ENCODE peak calls at places on chromosomes 1 and 21, in seven cellular contexts. Y is germinal center; K is NCI-H2171; G is endothelial cell; H is Right ventricle myocardium superior; X is NCI-H2081; I is stimulated activated CD8-positive, alpha-beta memory T cell treated with anti-CD3 and anti-CD28 coated beads, Interleukin-7, amount 100 ng/mL, for 1 hour. S is an unnamed sample.

GRCh38 chr21:44051462-44051941 is 39.4 kb downstream of the TRAPPC10 start:
- DNase-seq in Y (no peak), K (no peak), G (no peak), H (peak; percentile 71), X (peak; percentile 7), I (no peak), S (peak; percentile 75)

GRCh38 chr1:203338335-203339036 is 12.4 kb downstream of the FMOD start:
- DNase-seq in Y (peak; percentile 83), K (peak; percentile 53), G (peak; percentile 52), H (no peak), X (peak; percentile 63), I (no peak), S (peak; percentile 73)

GRCh38 chr21:45075606-45076244 is 1.3 kb downstream of the ADARB1 start:
- DNase-seq in Y (no peak), K (no peak), G (no peak), H (no peak), X (no peak), I (no peak), S (no peak)

GRCh38 chr1:153395776-153396175 is 4.9 kb upstream of the S100A8 start:
- DNase-seq in Y (no peak), K (no peak), G (no peak), H (no peak), X (no peak), I (no peak), S (peak; percentile 28)

GRCh38 chr1:207088731-207089626 is at the start of gene C4BPB:
- DNase-seq in Y (no peak), K (no peak), G (no peak), H (no peak), X (no peak), I (no peak), S (no peak)

GRCh38 chr1:150548632-150549495 is at the start of gene ADAMTSL4:
- DNase-seq in Y (peak; percentile 68), K (peak; percentile 35), G (peak; percentile 68), H (peak; percentile 86), X (peak; percentile 76), I (no peak), S (peak; percentile 86)

GRCh38 chr1:211616231-211617031 is 37.5 kb upstream of the SLC30A1 start:
- DNase-seq in Y (no peak), K (no peak), G (no peak), H (peak; percentile 87), X (no peak), I (no peak), S (no peak)

GRCh38 chr1:173195596-173196088 is 11.5 kb downstream of the TNFSF4 start:
- DNase-seq in Y (no peak), K (no peak), G (no peak), H (no peak), X (no peak), I (no peak), S (no peak)

GRCh38 chr1:156368889-156369684 is at the start of gene RHBG:
- DNase-seq in Y (no peak), K (no peak), G (peak; percentile 52), H (peak; percentile 67), X (peak; percentile 67), I (no peak), S (no peak)

GRCh38 chr1:54987830-54988705 is 7.6 kb downstream of the TMEM61 start:
- DNase-seq in Y (no peak), K (no peak), G (no peak), H (no peak), X (no peak), I (no peak), S (no peak)

GRCh38 chr1:195153107-195153506 is 1455.1 kb downstream of the KCNT2 start:
- DNase-seq in Y (no peak), K (no peak), G (no peak), H (no peak), X (no peak), I (no peak), S (no peak)

GRCh38 chr1:9835758-9836631 is 12.2 kb upstream of the CLSTN1 start:
- DNase-seq in Y (no peak), K (no peak), G (no peak), H (peak; percentile 58), X (peak; percentile 60), I (no peak), S (no peak)

GRCh38 chr1:2860476-2861142 is 59.1 kb upstream of the TTC34 start:
- DNase-seq in Y (no peak), K (no peak), G (no peak), H (peak; percentile 24), X (no peak), I (no peak), S (no peak)

GRCh38 chr21:21295303-21295702 is 297.1 kb downstream of the NCAM2 start:
- DNase-seq in Y (no peak), K (no peak), G (no peak), H (no peak), X (no peak), I (no peak), S (no peak)

GRCh38 chr1:204478921-204479320 is 15.7 kb downstream of the PIK3C2B start:
- DNase-seq in Y (no peak), K (no peak), G (no peak), H (no peak), X (no peak), I (no peak), S (no peak)

GRCh38 chr1:69777933-69778332 is 210.2 kb downstream of the LRRC7 start:
- DNase-seq in Y (no peak), K (no peak), G (no peak), H (no peak), X (peak; percentile 44), I (no peak), S (no peak)

GRCh38 chr1:43582162-43582566 is 51.5 kb downstream of the PTPRF start:
- DNase-seq in Y (no peak), K (peak; percentile 91), G (no peak), H (no peak), X (peak; percentile 52), I (no peak), S (no peak)

GRCh38 chr1:90534669-90535379 is 182.3 kb downstream of the BARHL2 start:
- DNase-seq in Y (no peak), K (no peak), G (no peak), H (no peak), X (no peak), I (no peak), S (no peak)

GRCh38 chr1:91712981-91713841 is 172.7 kb downstream of the TGFBR3 start:
- DNase-seq in Y (no peak), K (no peak), G (no peak), H (peak; percentile 72), X (no peak), I (peak; percentile 42), S (no peak)

GRCh38 chr1:37315236-37315870 is 159.0 kb upstream of the ZC3H12A start:
- DNase-seq in Y (no peak), K (no peak), G (no peak), H (no peak), X (peak; percentile 78), I (no peak), S (no peak)

GRCh38 chr1:165875171-165875570 is 47.8 kb downstream of the UCK2 start:
- DNase-seq in Y (no peak), K (no peak), G (no peak), H (no peak), X (no peak), I (no peak), S (no peak)

GRCh38 chr1:25543425-25544242 is at the start of gene LDLRAP1:
- DNase-seq in Y (peak; percentile 83), K (peak; percentile 28), G (peak; percentile 76), H (peak; percentile 84), X (peak; percentile 24), I (peak; percentile 30), S (peak; percentile 80)

GRCh38 chr1:112457241-112457640 is 51.5 kb upstream of the WNT2B start:
- DNase-seq in Y (no peak), K (no peak), G (no peak), H (no peak), X (no peak), I (no peak), S (no peak)

GRCh38 chr1:55720243-55720642 is 505.1 kb upstream of the USP24 start:
- DNase-seq in Y (no peak), K (peak; percentile 22), G (no peak), H (peak; percentile 53), X (no peak), I (no peak), S (no peak)

GRCh38 chr1:187513190-187513589 is 684.4 kb downstream of the PLA2G4A start:
- DNase-seq in Y (no peak), K (no peak), G (no peak), H (no peak), X (no peak), I (no peak), S (no peak)

GRCh38 chr1:54253480-54253879 is 53.5 kb downstream of the MRPL37 start:
- DNase-seq in Y (no peak), K (no peak), G (no peak), H (no peak), X (peak; percentile 34), I (no peak), S (no peak)

GRCh38 chr1:236147068-236147467 is 4.7 kb downstream of the GPR137B start:
- DNase-seq in Y (no peak), K (no peak), G (no peak), H (peak; percentile 56), X (no peak), I (no peak), S (no peak)

GRCh38 chr1:66993076-66993475 is 60.9 kb downstream of the SLC35D1 start:
- DNase-seq in Y (no peak), K (no peak), G (no peak), H (no peak), X (no peak), I (no peak), S (no peak)

GRCh38 chr1:11948822-11949458 is 14.4 kb downstream of the PLOD1 start:
- DNase-seq in Y (no peak), K (no peak), G (no peak), H (no peak), X (no peak), I (no peak), S (no peak)

GRCh38 chr1:150173161-150173585 is 23.5 kb downstream of the PLEKHO1 start:
- DNase-seq in Y (no peak), K (no peak), G (no peak), H (no peak), X (no peak), I (no peak), S (no peak)

GRCh38 chr1:242710286-242710685 is 185.8 kb upstream of the PLD5 start:
- DNase-seq in Y (no peak), K (no peak), G (no peak), H (no peak), X (peak; percentile 46), I (no peak), S (no peak)